ENCODE peak calls at places on chromosome X, in four cellular contexts. One of them, this sample, is unnamed.
A peak's percentile ranks its signal among the peaks of the same experiment; 100 is the strongest.

GRCh38 chrX:124098089-124098488 is 136.6 kb downstream of the STAG2 start:
- DNase-seq in DND-41: no peak
- DNase-seq in neural progenitor cell: peak; percentile 39
- DNase-seq in neuronal stem cell: no peak
- DNase-seq in this sample: peak; percentile 53

GRCh38 chrX:30643313-30643821 is 9.9 kb upstream of the GK start:
- DNase-seq in DND-41: no peak
- DNase-seq in neural progenitor cell: no peak
- DNase-seq in neuronal stem cell: no peak
- DNase-seq in this sample: no peak

GRCh38 chrX:13956998-13957397 is 72.7 kb downstream of the GEMIN8 start:
- DNase-seq in DND-41: no peak
- DNase-seq in neural progenitor cell: no peak
- DNase-seq in neuronal stem cell: no peak
- DNase-seq in this sample: no peak

GRCh38 chrX:37825225-37825842 is 22.0 kb downstream of the DYNLT3 start:
- DNase-seq in DND-41: peak; percentile 72
- DNase-seq in neural progenitor cell: peak; percentile 40
- DNase-seq in neuronal stem cell: peak; percentile 6
- DNase-seq in this sample: peak; percentile 61

GRCh38 chrX:118839334-118839958 is 15.8 kb downstream of the ZCCHC12 start:
- DNase-seq in DND-41: no peak
- DNase-seq in neural progenitor cell: peak; percentile 88
- DNase-seq in neuronal stem cell: peak; percentile 62
- DNase-seq in this sample: peak; percentile 63

GRCh38 chrX:153438522-153438921 is 7.3 kb downstream of the TREX2 start:
- DNase-seq in DND-41: no peak
- DNase-seq in neural progenitor cell: peak; percentile 44
- DNase-seq in neuronal stem cell: no peak
- DNase-seq in this sample: no peak

GRCh38 chrX:8879750-8880149 is 78.6 kb upstream of the FAM9A start:
- DNase-seq in DND-41: peak; percentile 27
- DNase-seq in neural progenitor cell: peak; percentile 28
- DNase-seq in neuronal stem cell: no peak
- DNase-seq in this sample: peak; percentile 20

GRCh38 chrX:64093761-64094160 is 111.7 kb downstream of the AMER1 start:
- DNase-seq in DND-41: no peak
- DNase-seq in neural progenitor cell: peak; percentile 34
- DNase-seq in neuronal stem cell: peak; percentile 14
- DNase-seq in this sample: peak; percentile 39

GRCh38 chrX:137566746-137567473 is 983 bp downstream of the ZIC3 start:
- DNase-seq in DND-41: no peak
- DNase-seq in neural progenitor cell: peak; percentile 35
- DNase-seq in neuronal stem cell: no peak
- DNase-seq in this sample: no peak

GRCh38 chrX:6228720-6229119 is at the start of gene NLGN4X:
- DNase-seq in DND-41: peak; percentile 82
- DNase-seq in neural progenitor cell: peak; percentile 51
- DNase-seq in neuronal stem cell: peak; percentile 11
- DNase-seq in this sample: no peak

GRCh38 chrX:150155396-150156048 is 207.6 kb upstream of the MAMLD1 start:
- DNase-seq in DND-41: no peak
- DNase-seq in neural progenitor cell: no peak
- DNase-seq in neuronal stem cell: no peak
- DNase-seq in this sample: peak; percentile 63

GRCh38 chrX:125248931-125249330 is 70.7 kb upstream of the TEX13C start:
- DNase-seq in DND-41: no peak
- DNase-seq in neural progenitor cell: no peak
- DNase-seq in neuronal stem cell: no peak
- DNase-seq in this sample: no peak

GRCh38 chrX:53048169-53049126 is at the start of gene GPR173:
- DNase-seq in DND-41: no peak
- DNase-seq in neural progenitor cell: peak; percentile 74
- DNase-seq in neuronal stem cell: peak; percentile 48
- DNase-seq in this sample: peak; percentile 49

GRCh38 chrX:46477435-46477834 is 67.8 kb downstream of the ZNF674 start:
- DNase-seq in DND-41: no peak
- DNase-seq in neural progenitor cell: no peak
- DNase-seq in neuronal stem cell: no peak
- DNase-seq in this sample: no peak

GRCh38 chrX:30673405-30673804 is 20.2 kb downstream of the GK start:
- DNase-seq in DND-41: no peak
- DNase-seq in neural progenitor cell: no peak
- DNase-seq in neuronal stem cell: no peak
- DNase-seq in this sample: no peak

GRCh38 chrX:33207056-33207455 is 4.3 kb downstream of the DMD start:
- DNase-seq in DND-41: no peak
- DNase-seq in neural progenitor cell: no peak
- DNase-seq in neuronal stem cell: no peak
- DNase-seq in this sample: no peak

GRCh38 chrX:30580641-30581040 is 3.1 kb upstream of the TASL start:
- DNase-seq in DND-41: no peak
- DNase-seq in neural progenitor cell: no peak
- DNase-seq in neuronal stem cell: no peak
- DNase-seq in this sample: no peak

GRCh38 chrX:103175944-103176753 is 38.8 kb upstream of the BEX4 start:
- DNase-seq in DND-41: peak; percentile 61
- DNase-seq in neural progenitor cell: peak; percentile 38
- DNase-seq in neuronal stem cell: peak; percentile 39
- DNase-seq in this sample: peak; percentile 76

GRCh38 chrX:110418857-110419249 is 60.2 kb downstream of the RTL9 start:
- DNase-seq in DND-41: no peak
- DNase-seq in neural progenitor cell: no peak
- DNase-seq in neuronal stem cell: no peak
- DNase-seq in this sample: peak; percentile 41

GRCh38 chrX:42754129-42754528 is 23.8 kb downstream of the PPP1R2C start:
- DNase-seq in DND-41: no peak
- DNase-seq in neural progenitor cell: no peak
- DNase-seq in neuronal stem cell: no peak
- DNase-seq in this sample: no peak

GRCh38 chrX:43958529-43958928 is 14.7 kb downstream of the NDP start:
- DNase-seq in DND-41: peak; percentile 24
- DNase-seq in neural progenitor cell: peak; percentile 74
- DNase-seq in neuronal stem cell: peak; percentile 60
- DNase-seq in this sample: peak; percentile 76

GRCh38 chrX:49278081-49278480 is 8.5 kb downstream of the PPP1R3F start:
- DNase-seq in DND-41: no peak
- DNase-seq in neural progenitor cell: no peak
- DNase-seq in neuronal stem cell: no peak
- DNase-seq in this sample: no peak

GRCh38 chrX:69113723-69114122 is 51.5 kb downstream of the PJA1 start:
- DNase-seq in DND-41: no peak
- DNase-seq in neural progenitor cell: no peak
- DNase-seq in neuronal stem cell: no peak
- DNase-seq in this sample: no peak

GRCh38 chrX:132615396-132616131 is 126.7 kb upstream of the MBNL3 start:
- DNase-seq in DND-41: peak; percentile 31
- DNase-seq in neural progenitor cell: peak; percentile 65
- DNase-seq in neuronal stem cell: peak; percentile 32
- DNase-seq in this sample: peak; percentile 55

GRCh38 chrX:150548684-150549083 is 19.7 kb upstream of the MTM1 start:
- DNase-seq in DND-41: no peak
- DNase-seq in neural progenitor cell: no peak
- DNase-seq in neuronal stem cell: no peak
- DNase-seq in this sample: peak; percentile 66

GRCh38 chrX:24659106-24659505 is 12.0 kb upstream of the PCYT1B start:
- DNase-seq in DND-41: no peak
- DNase-seq in neural progenitor cell: no peak
- DNase-seq in neuronal stem cell: no peak
- DNase-seq in this sample: no peak

GRCh38 chrX:110665636-110666035 is 130.0 kb downstream of the CHRDL1 start:
- DNase-seq in DND-41: peak; percentile 36
- DNase-seq in neural progenitor cell: peak; percentile 50
- DNase-seq in neuronal stem cell: no peak
- DNase-seq in this sample: peak; percentile 48

GRCh38 chrX:113330416-113330815 is 489.8 kb upstream of the AMOT start:
- DNase-seq in DND-41: no peak
- DNase-seq in neural progenitor cell: no peak
- DNase-seq in neuronal stem cell: no peak
- DNase-seq in this sample: no peak

GRCh38 chrX:76920621-76921020 is 493.1 kb downstream of the MAGEE1 start:
- DNase-seq in DND-41: no peak
- DNase-seq in neural progenitor cell: no peak
- DNase-seq in neuronal stem cell: no peak
- DNase-seq in this sample: no peak

GRCh38 chrX:153412746-153413720 is 1.8 kb downstream of the ZFP92 start:
- DNase-seq in DND-41: no peak
- DNase-seq in neural progenitor cell: peak; percentile 18
- DNase-seq in neuronal stem cell: no peak
- DNase-seq in this sample: no peak

GRCh38 chrX:144730486-144730885 is 516.8 kb upstream of the SPANXN1 start:
- DNase-seq in DND-41: no peak
- DNase-seq in neural progenitor cell: no peak
- DNase-seq in neuronal stem cell: no peak
- DNase-seq in this sample: peak; percentile 69

GRCh38 chrX:96703816-96704215 is 19.2 kb downstream of the DIAPH2 start:
- DNase-seq in DND-41: no peak
- DNase-seq in neural progenitor cell: no peak
- DNase-seq in neuronal stem cell: no peak
- DNase-seq in this sample: no peak

GRCh38 chrX:1491851-1492349 is 39.2 kb upstream of the ASMTL start:
- DNase-seq in DND-41: peak; percentile 73
- DNase-seq in neural progenitor cell: peak; percentile 74
- DNase-seq in neuronal stem cell: peak; percentile 35
- DNase-seq in this sample: peak; percentile 22

GRCh38 chrX:10296581-10296980 is 139.8 kb downstream of the CLCN4 start:
- DNase-seq in DND-41: no peak
- DNase-seq in neural progenitor cell: no peak
- DNase-seq in neuronal stem cell: no peak
- DNase-seq in this sample: no peak

GRCh38 chrX:50768801-50769200 is 45.2 kb downstream of the SHROOM4 start:
- DNase-seq in DND-41: no peak
- DNase-seq in neural progenitor cell: no peak
- DNase-seq in neuronal stem cell: no peak
- DNase-seq in this sample: no peak

DNA sequence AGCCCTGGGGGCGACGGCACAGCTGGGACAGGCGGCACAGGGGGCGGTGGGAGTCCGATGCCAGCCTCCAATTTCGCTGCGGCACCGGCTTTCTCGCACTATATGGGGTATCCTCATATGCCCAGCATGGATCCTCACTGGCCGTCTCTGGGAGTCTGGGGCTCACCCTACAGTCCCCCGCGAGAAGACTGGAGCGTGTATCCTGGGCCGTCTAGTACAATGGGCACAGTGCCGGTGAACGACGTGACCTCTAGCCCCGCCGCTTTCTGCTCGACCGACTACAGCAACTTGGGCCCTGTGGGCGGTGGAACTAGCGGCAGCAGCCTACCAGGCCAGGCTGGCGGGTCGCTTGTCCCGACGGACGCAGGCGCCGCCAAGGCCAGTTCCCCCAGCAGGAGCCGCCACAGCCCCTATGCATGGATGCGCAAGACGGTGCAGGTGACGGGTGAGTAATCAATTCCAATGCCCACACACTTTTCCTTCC is 500 bp downstream of the CDX4 start:
- DNase-seq in DND-41: no peak
- DNase-seq in neural progenitor cell: peak; percentile 61
- DNase-seq in neuronal stem cell: peak; percentile 27
- DNase-seq in this sample: no peak
- H3K4me2 ChIP-seq in DND-41: no peak overlapping the region
- H3K4me2 ChIP-seq in neural progenitor cell: peak overlapping the region; percentile 45
- H3K4me2 ChIP-seq in neuronal stem cell: peak overlapping the region; percentile 40
- H3K4me2 ChIP-seq in this sample: no peak overlapping the region

GRCh38 chrX:73916489-73916888 is 353.5 kb downstream of the CHIC1 start:
- DNase-seq in DND-41: no peak
- DNase-seq in neural progenitor cell: no peak
- DNase-seq in neuronal stem cell: no peak
- DNase-seq in this sample: no peak
- H3K27ac ChIP-seq in DND-41: no peak overlapping the region
- H3K27ac ChIP-seq in neural progenitor cell: peak overlapping the region; percentile 38
- H3K27ac ChIP-seq in neuronal stem cell: peak overlapping the region; percentile 82
- H3K27ac ChIP-seq in this sample: no peak overlapping the region

GRCh38 chrX:2846992-2847391 is 18.3 kb downstream of the GYG2 start:
- DNase-seq in DND-41: no peak
- DNase-seq in neural progenitor cell: no peak
- DNase-seq in neuronal stem cell: no peak
- DNase-seq in this sample: peak; percentile 21

GRCh38 chrX:2848806-2849420 is 20.2 kb downstream of the GYG2 start:
- DNase-seq in DND-41: no peak
- DNase-seq in neural progenitor cell: no peak
- DNase-seq in neuronal stem cell: no peak
- DNase-seq in this sample: peak; percentile 19
- H2AFZ ChIP-seq in DND-41: no peak overlapping the region
- H2AFZ ChIP-seq in neural progenitor cell: no peak overlapping the region
- H2AFZ ChIP-seq in neuronal stem cell: no peak overlapping the region
- H2AFZ ChIP-seq in this sample: no peak overlapping the region

GRCh38 chrX:154540897-154541535 is 5.6 kb downstream of the G6PD start:
- DNase-seq in DND-41: no peak
- DNase-seq in neural progenitor cell: no peak
- DNase-seq in neuronal stem cell: no peak
- DNase-seq in this sample: peak; percentile 96
- H3K4me2 ChIP-seq in DND-41: no peak overlapping the region
- H3K4me2 ChIP-seq in neural progenitor cell: no peak overlapping the region
- H3K4me2 ChIP-seq in neuronal stem cell: no peak overlapping the region
- H3K4me2 ChIP-seq in this sample: peak overlapping the region; percentile 77

GRCh38 chrX:72101597-72102037 is 30.1 kb downstream of the RTL5 start:
- DNase-seq in DND-41: no peak
- DNase-seq in neural progenitor cell: peak; percentile 41
- DNase-seq in neuronal stem cell: no peak
- DNase-seq in this sample: no peak
- H3K27ac ChIP-seq in DND-41: no peak overlapping the region
- H3K27ac ChIP-seq in neural progenitor cell: no peak overlapping the region
- H3K27ac ChIP-seq in neuronal stem cell: peak overlapping the region; percentile 53
- H3K27ac ChIP-seq in this sample: no peak overlapping the region

GRCh38 chrX:20884565-20884964 is 489.7 kb upstream of the CNKSR2 start:
- DNase-seq in DND-41: no peak
- DNase-seq in neural progenitor cell: no peak
- DNase-seq in neuronal stem cell: no peak
- DNase-seq in this sample: no peak
- H2AFZ ChIP-seq in DND-41: no peak overlapping the region
- H2AFZ ChIP-seq in neural progenitor cell: no peak overlapping the region
- H2AFZ ChIP-seq in neuronal stem cell: no peak overlapping the region
- H2AFZ ChIP-seq in this sample: no peak overlapping the region

GRCh38 chrX:104316739-104317138 is 62.0 kb upstream of the ESX1 start:
- DNase-seq in DND-41: no peak
- DNase-seq in neural progenitor cell: no peak
- DNase-seq in neuronal stem cell: no peak
- DNase-seq in this sample: no peak
- H3K4me2 ChIP-seq in DND-41: no peak overlapping the region
- H3K4me2 ChIP-seq in neural progenitor cell: no peak overlapping the region
- H3K4me2 ChIP-seq in neuronal stem cell: no peak overlapping the region
- H3K4me2 ChIP-seq in this sample: no peak overlapping the region

GRCh38 chrX:23332101-23332887 is 2.4 kb upstream of the PTCHD1 start:
- DNase-seq in DND-41: no peak
- DNase-seq in neural progenitor cell: peak; percentile 29
- DNase-seq in neuronal stem cell: no peak
- DNase-seq in this sample: no peak

GRCh38 chrX:23332888-23333821 is 1.5 kb upstream of the PTCHD1 start:
- DNase-seq in DND-41: no peak
- DNase-seq in neural progenitor cell: peak; percentile 32
- DNase-seq in neuronal stem cell: no peak
- DNase-seq in this sample: no peak

GRCh38 chrX:23333842-23334535 is 660 bp upstream of the PTCHD1 start:
- DNase-seq in DND-41: no peak
- DNase-seq in neural progenitor cell: peak; percentile 67
- DNase-seq in neuronal stem cell: no peak
- DNase-seq in this sample: no peak

GRCh38 chrX:23334871-23335599 is 386 bp downstream of the PTCHD1 start:
- DNase-seq in DND-41: no peak
- DNase-seq in neural progenitor cell: peak; percentile 52
- DNase-seq in neuronal stem cell: no peak
- DNase-seq in this sample: no peak

GRCh38 chrX:23334536-23334870 is at the start of gene PTCHD1:
- DNase-seq in DND-41: no peak
- DNase-seq in neural progenitor cell: no peak
- DNase-seq in neuronal stem cell: no peak
- DNase-seq in this sample: no peak
- H3K27ac ChIP-seq in DND-41: no peak within 1 kb of the TSS
- H3K27ac ChIP-seq in neural progenitor cell: no peak within 1 kb of the TSS
- H3K27ac ChIP-seq in neuronal stem cell: no peak within 1 kb of the TSS
- H3K27ac ChIP-seq in this sample: no peak within 1 kb of the TSS